ENCODE peak calls at places on chromosome 9, in seven cellular contexts. One of them, this sample, is unnamed.
A peak's percentile ranks its signal among the peaks of the same experiment; 100 is the strongest.

GRCh38 chr9:5425006-5425628 is 12.6 kb downstream of the PLGRKT start:
- DNase-seq in neuronal stem cell: no peak
- DNase-seq in heart left ventricle: no peak
- DNase-seq in GM12878: peak; percentile 30
- DNase-seq in heart right ventricle: no peak
- DNase-seq in psoas muscle: no peak
- DNase-seq in ovary: no peak
- DNase-seq in this sample: no peak

GRCh38 chr9:35102465-35102768 is 514 bp downstream of the STOML2 start:
- DNase-seq in heart left ventricle: no peak
- DNase-seq in GM12878: no peak
- DNase-seq in psoas muscle: no peak
- DNase-seq in ovary: no peak
- DNase-seq in neuronal stem cell: no peak
- DNase-seq in heart right ventricle: no peak
- DNase-seq in this sample: peak; percentile 78

GRCh38 chr9:123426406-123426805 is 70.4 kb downstream of the CRB2 start:
- DNase-seq in heart right ventricle: no peak
- DNase-seq in heart left ventricle: no peak
- DNase-seq in neuronal stem cell: no peak
- DNase-seq in GM12878: peak; percentile 39
- DNase-seq in psoas muscle: no peak
- DNase-seq in ovary: no peak
- DNase-seq in this sample: no peak

GRCh38 chr9:108703414-108703813 is 152.4 kb downstream of the ACTL7B start:
- DNase-seq in heart right ventricle: no peak
- DNase-seq in heart left ventricle: no peak
- DNase-seq in psoas muscle: no peak
- DNase-seq in ovary: no peak
- DNase-seq in neuronal stem cell: no peak
- DNase-seq in GM12878: no peak
- DNase-seq in this sample: no peak

GRCh38 chr9:37028425-37029031 is 5.5 kb downstream of the PAX5 start:
- DNase-seq in ovary: no peak
- DNase-seq in psoas muscle: no peak
- DNase-seq in GM12878: no peak
- DNase-seq in neuronal stem cell: no peak
- DNase-seq in heart left ventricle: no peak
- DNase-seq in heart right ventricle: no peak
- DNase-seq in this sample: no peak

GRCh38 chr9:19931066-19931465 is 142.2 kb upstream of the SLC24A2 start:
- DNase-seq in ovary: no peak
- DNase-seq in neuronal stem cell: no peak
- DNase-seq in heart right ventricle: no peak
- DNase-seq in GM12878: no peak
- DNase-seq in heart left ventricle: no peak
- DNase-seq in psoas muscle: no peak
- DNase-seq in this sample: no peak

GRCh38 chr9:115494958-115495690 is 377.2 kb upstream of the TNC start:
- DNase-seq in psoas muscle: no peak
- DNase-seq in heart left ventricle: no peak
- DNase-seq in neuronal stem cell: no peak
- DNase-seq in ovary: no peak
- DNase-seq in heart right ventricle: no peak
- DNase-seq in GM12878: no peak
- DNase-seq in this sample: no peak

GRCh38 chr9:79809931-79810330 is 238.2 kb downstream of the TLE4 start:
- DNase-seq in heart left ventricle: no peak
- DNase-seq in heart right ventricle: no peak
- DNase-seq in ovary: no peak
- DNase-seq in psoas muscle: no peak
- DNase-seq in neuronal stem cell: no peak
- DNase-seq in GM12878: no peak
- DNase-seq in this sample: no peak

GRCh38 chr9:12930906-12931305 is 156.1 kb downstream of the LURAP1L start:
- DNase-seq in GM12878: no peak
- DNase-seq in heart left ventricle: no peak
- DNase-seq in heart right ventricle: no peak
- DNase-seq in psoas muscle: no peak
- DNase-seq in ovary: no peak
- DNase-seq in neuronal stem cell: no peak
- DNase-seq in this sample: no peak

GRCh38 chr9:78032599-78033457 is 1.2 kb upstream of the GNAQ start:
- DNase-seq in neuronal stem cell: no peak
- DNase-seq in heart right ventricle: no peak
- DNase-seq in heart left ventricle: no peak
- DNase-seq in ovary: peak; percentile 47
- DNase-seq in psoas muscle: no peak
- DNase-seq in GM12878: no peak
- DNase-seq in this sample: no peak

GRCh38 chr9:94945191-94946144 is 219.0 kb downstream of the AOPEP start:
- DNase-seq in heart right ventricle: peak; percentile 63
- DNase-seq in ovary: peak; percentile 62
- DNase-seq in GM12878: no peak
- DNase-seq in psoas muscle: peak; percentile 60
- DNase-seq in neuronal stem cell: no peak
- DNase-seq in heart left ventricle: peak; percentile 78
- DNase-seq in this sample: peak; percentile 79

GRCh38 chr9:134655591-134656333 is 14.2 kb downstream of the COL5A1 start:
- DNase-seq in heart right ventricle: no peak
- DNase-seq in ovary: no peak
- DNase-seq in GM12878: no peak
- DNase-seq in neuronal stem cell: no peak
- DNase-seq in psoas muscle: peak; percentile 14
- DNase-seq in heart left ventricle: no peak
- DNase-seq in this sample: peak; percentile 39

DNA sequence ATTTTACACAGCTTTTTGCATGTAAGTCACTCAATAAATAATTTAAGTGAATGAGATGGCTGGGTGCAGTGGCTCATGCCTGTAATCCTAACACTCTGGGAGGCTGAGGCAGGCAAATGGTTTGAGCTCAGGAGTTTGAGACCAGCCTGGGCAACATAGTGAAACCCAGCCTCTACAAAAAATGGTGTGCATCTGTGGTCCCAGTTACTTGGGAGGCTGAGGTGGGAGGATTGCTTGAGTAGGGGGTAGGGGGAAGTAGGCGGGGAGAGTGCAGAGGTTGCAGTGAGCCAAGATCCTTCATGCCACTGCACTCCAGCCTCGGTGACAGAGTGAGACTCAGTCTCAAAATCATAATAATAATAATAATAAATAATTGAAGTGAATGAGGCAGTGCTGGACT is 10.2 kb downstream of the KLF9 start:
- DNase-seq in heart right ventricle: no peak
- DNase-seq in neuronal stem cell: no peak
- DNase-seq in psoas muscle: no peak
- DNase-seq in GM12878: no peak
- DNase-seq in ovary: no peak
- DNase-seq in heart left ventricle: no peak
- DNase-seq in this sample: no peak
- H3K4me3 ChIP-seq in heart right ventricle: no peak overlapping the region
- H3K4me3 ChIP-seq in neuronal stem cell: no peak overlapping the region
- H3K4me3 ChIP-seq in psoas muscle: peak overlapping the region; percentile 26
- H3K4me3 ChIP-seq in GM12878: no peak overlapping the region
- H3K4me3 ChIP-seq in ovary: no peak overlapping the region
- H3K4me3 ChIP-seq in heart left ventricle: no peak overlapping the region
- H3K4me3 ChIP-seq in this sample: no peak overlapping the region

GRCh38 chr9:126376311-126376902 is 49.8 kb downstream of the MVB12B start:
- DNase-seq in neuronal stem cell: peak; percentile 35
- DNase-seq in heart right ventricle: no peak
- DNase-seq in psoas muscle: no peak
- DNase-seq in ovary: no peak
- DNase-seq in heart left ventricle: no peak
- DNase-seq in GM12878: no peak
- DNase-seq in this sample: no peak
- H3K4me1 ChIP-seq in neuronal stem cell: peaks cover 32% of the 10 kb centered on the region
- H3K4me1 ChIP-seq in heart right ventricle: peaks cover 16% of the 10 kb centered on the region
- H3K4me1 ChIP-seq in psoas muscle: peaks cover 50% of the 10 kb centered on the region
- H3K4me1 ChIP-seq in ovary: peaks cover 5% of the 10 kb centered on the region
- H3K4me1 ChIP-seq in heart left ventricle: no peaks in the 10 kb centered on the region
- H3K4me1 ChIP-seq in GM12878: no peaks in the 10 kb centered on the region
- H3K4me1 ChIP-seq in this sample: no peaks in the 10 kb centered on the region

GRCh38 chr9:93167838-93168237 is 16.1 kb upstream of the WNK2 start:
- DNase-seq in ovary: no peak
- DNase-seq in heart left ventricle: no peak
- DNase-seq in heart right ventricle: no peak
- DNase-seq in neuronal stem cell: no peak
- DNase-seq in psoas muscle: no peak
- DNase-seq in GM12878: no peak
- DNase-seq in this sample: no peak

GRCh38 chr9:93171261-93171660 is 12.7 kb upstream of the WNK2 start:
- DNase-seq in heart right ventricle: no peak
- DNase-seq in ovary: no peak
- DNase-seq in heart left ventricle: no peak
- DNase-seq in neuronal stem cell: no peak
- DNase-seq in psoas muscle: no peak
- DNase-seq in GM12878: no peak
- DNase-seq in this sample: no peak

GRCh38 chr9:93168581-93168980 is 15.4 kb upstream of the WNK2 start:
- DNase-seq in heart left ventricle: no peak
- DNase-seq in heart right ventricle: no peak
- DNase-seq in psoas muscle: no peak
- DNase-seq in neuronal stem cell: no peak
- DNase-seq in ovary: no peak
- DNase-seq in GM12878: no peak
- DNase-seq in this sample: no peak

GRCh38 chr9:93170571-93170970 is 13.4 kb upstream of the WNK2 start:
- DNase-seq in heart left ventricle: no peak
- DNase-seq in neuronal stem cell: no peak
- DNase-seq in GM12878: no peak
- DNase-seq in ovary: no peak
- DNase-seq in heart right ventricle: no peak
- DNase-seq in psoas muscle: no peak
- DNase-seq in this sample: no peak

DNA sequence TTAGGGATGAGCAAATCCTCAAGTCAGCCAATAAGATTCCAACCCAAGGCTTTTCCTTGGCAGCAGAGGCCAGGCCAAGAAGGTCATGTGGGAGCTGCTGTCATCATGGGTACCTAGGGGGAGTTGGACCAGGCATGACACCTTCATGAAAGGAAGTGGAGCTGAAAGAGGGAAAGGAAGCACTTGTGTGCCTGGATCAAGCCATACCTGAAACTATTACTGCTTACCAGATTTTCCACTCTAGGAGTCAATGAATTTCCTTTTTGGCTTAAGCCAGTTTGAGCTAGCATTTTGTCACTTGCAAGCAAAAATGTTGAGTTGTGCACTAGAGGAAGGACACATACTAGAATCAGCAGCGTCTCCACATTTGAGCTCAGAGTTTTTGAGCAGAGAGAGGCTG is 14.5 kb upstream of the WNK2 start:
- DNase-seq in heart left ventricle: no peak
- DNase-seq in neuronal stem cell: no peak
- DNase-seq in GM12878: no peak
- DNase-seq in ovary: no peak
- DNase-seq in psoas muscle: no peak
- DNase-seq in heart right ventricle: no peak
- DNase-seq in this sample: no peak
- H3K4me3 ChIP-seq in heart left ventricle: no peak overlapping the region
- H3K4me3 ChIP-seq in neuronal stem cell: no peak overlapping the region
- H3K4me3 ChIP-seq in GM12878: no peak overlapping the region
- H3K4me3 ChIP-seq in ovary: no peak overlapping the region
- H3K4me3 ChIP-seq in psoas muscle: no peak overlapping the region
- H3K4me3 ChIP-seq in heart right ventricle: no peak overlapping the region
- H3K4me3 ChIP-seq in this sample: no peak overlapping the region

GRCh38 chr9:69376651-69377050 is 51.6 kb downstream of the ENTREP1 start:
- DNase-seq in ovary: peak; percentile 61
- DNase-seq in GM12878: no peak
- DNase-seq in heart left ventricle: peak; percentile 54
- DNase-seq in heart right ventricle: no peak
- DNase-seq in psoas muscle: no peak
- DNase-seq in neuronal stem cell: no peak
- DNase-seq in this sample: peak; percentile 73
- H3K4me1 ChIP-seq in ovary: peaks cover 26% of the 10 kb centered on the region
- H3K4me1 ChIP-seq in GM12878: no peaks in the 10 kb centered on the region
- H3K4me1 ChIP-seq in heart left ventricle: peaks cover 11% of the 10 kb centered on the region
- H3K4me1 ChIP-seq in heart right ventricle: peaks cover 29% of the 10 kb centered on the region
- H3K4me1 ChIP-seq in psoas muscle: peaks cover 56% of the 10 kb centered on the region
- H3K4me1 ChIP-seq in neuronal stem cell: peaks cover 4% of the 10 kb centered on the region
- H3K4me1 ChIP-seq in this sample: peaks cover 3% of the 10 kb centered on the region

GRCh38 chr9:107489144-107489673 is 360 bp downstream of the KLF4 start:
- DNase-seq in GM12878: no peak
- DNase-seq in psoas muscle: no peak
- DNase-seq in neuronal stem cell: no peak
- DNase-seq in heart left ventricle: no peak
- DNase-seq in heart right ventricle: peak; percentile 11
- DNase-seq in ovary: no peak
- DNase-seq in this sample: no peak
- H3K4me3 ChIP-seq in GM12878: peak overlapping the region; percentile 57
- H3K4me3 ChIP-seq in psoas muscle: peak overlapping the region; percentile 94
- H3K4me3 ChIP-seq in neuronal stem cell: peak overlapping the region; percentile 28
- H3K4me3 ChIP-seq in heart left ventricle: peak overlapping the region; percentile 82
- H3K4me3 ChIP-seq in heart right ventricle: peak overlapping the region; percentile 85
- H3K4me3 ChIP-seq in ovary: peak overlapping the region; percentile 64
- H3K4me3 ChIP-seq in this sample: peak overlapping the region; percentile 41

GRCh38 chr9:93010696-93011095 is 47.8 kb upstream of the SUSD3 start:
- DNase-seq in neuronal stem cell: no peak
- DNase-seq in heart right ventricle: no peak
- DNase-seq in ovary: no peak
- DNase-seq in GM12878: no peak
- DNase-seq in psoas muscle: no peak
- DNase-seq in heart left ventricle: no peak
- DNase-seq in this sample: no peak
- H3K4me1 ChIP-seq in neuronal stem cell: no peaks in the 10 kb centered on the region
- H3K4me1 ChIP-seq in heart right ventricle: no peaks in the 10 kb centered on the region
- H3K4me1 ChIP-seq in ovary: no peaks in the 10 kb centered on the region
- H3K4me1 ChIP-seq in GM12878: no peaks in the 10 kb centered on the region
- H3K4me1 ChIP-seq in psoas muscle: no peaks in the 10 kb centered on the region
- H3K4me1 ChIP-seq in heart left ventricle: no peaks in the 10 kb centered on the region
- H3K4me1 ChIP-seq in this sample: no peaks in the 10 kb centered on the region

This sample was measured in aorta.